ENCODE peak calls at places on chromosomes 7 and 10, in seven cellular contexts. U, S, D, P, N, I and K are unnamed samples.

GRCh38 chr7:128176696-128177095 is 64.4 kb upstream of the LEP start:
- DNase-seq in U (no peak), S (no peak), D (no peak), P (no peak), N (no peak), I (no peak), K (no peak)

GRCh38 chr10:96306516-96306915 is 2.3 kb downstream of the DNTT start:
- DNase-seq in U (no peak), S (peak; percentile 26), D (no peak), P (peak; percentile 71), N (peak; percentile 43), I (no peak), K (no peak)

GRCh38 chr10:50740351-50740688 is 584 bp downstream of the ASAH2B start:
- DNase-seq in U (peak; percentile 25), S (no peak), D (no peak), P (peak; percentile 36), N (peak; percentile 3), I (peak; percentile 30), K (no peak)

GRCh38 chr10:8043569-8044306 is 10.8 kb upstream of the GATA3 start:
- DNase-seq in U (no peak), S (no peak), D (no peak), P (no peak), N (peak; percentile 70), I (no peak), K (no peak)

GRCh38 chr7:68317476-68317875 is 1280.8 kb upstream of the AUTS2 start:
- DNase-seq in U (no peak), S (no peak), D (no peak), P (no peak), N (no peak), I (no peak), K (no peak)

GRCh38 chr7:69656890-69657289 is 58.6 kb downstream of the AUTS2 start:
- DNase-seq in U (no peak), S (no peak), D (no peak), P (no peak), N (no peak), I (no peak), K (no peak)

GRCh38 chr10:14191871-14192270 is 138.9 kb downstream of the FRMD4A start:
- DNase-seq in U (no peak), S (no peak), D (no peak), P (no peak), N (no peak), I (no peak), K (no peak)

GRCh38 chr10:35449944-35450343 is 113.6 kb downstream of the CCNY start:
- DNase-seq in U (peak; percentile 32), S (no peak), D (no peak), P (no peak), N (no peak), I (no peak), K (no peak)

GRCh38 chr7:22333680-22334141 is 23.2 kb downstream of the RAPGEF5 start:
- DNase-seq in U (no peak), S (no peak), D (no peak), P (no peak), N (no peak), I (no peak), K (no peak)

GRCh38 chr7:69067397-69067796 is 530.9 kb upstream of the AUTS2 start:
- DNase-seq in U (no peak), S (peak; percentile 4), D (no peak), P (no peak), N (peak; percentile 49), I (no peak), K (no peak)

GRCh38 chr7:127654404-127655392 is 2.7 kb downstream of the SND1 start:
- DNase-seq in U (no peak), S (peak; percentile 59), D (no peak), P (no peak), N (no peak), I (no peak), K (no peak)

GRCh38 chr10:50604049-50604640 is 19.6 kb downstream of the SGMS1 start:
- DNase-seq in U (no peak), S (peak; percentile 79), D (no peak), P (no peak), N (no peak), I (no peak), K (no peak)

GRCh38 chr10:59575269-59575668 is 134.4 kb downstream of the SLC16A9 start:
- DNase-seq in U (no peak), S (no peak), D (no peak), P (no peak), N (no peak), I (no peak), K (no peak)